ENCODE peak calls at places on chromosomes 11 and 22, in eight cellular contexts. One of them, this sample, is unnamed.

GRCh38 chr22:21942407-21942895 is 10.2 kb downstream of the PPM1F start:
- DNase-seq in ovary: peak; percentile 55
- DNase-seq in spleen: peak; percentile 92
- DNase-seq in endodermal cell: no peak
- DNase-seq in tibial artery: peak; percentile 74
- DNase-seq in psoas muscle: peak; percentile 92
- DNase-seq in transverse colon: peak; percentile 52
- DNase-seq in A549: peak; percentile 49
- DNase-seq in this sample: no peak

GRCh38 chr11:113991170-113991569 is 16.3 kb downstream of the HTR3A start:
- DNase-seq in ovary: no peak
- DNase-seq in endodermal cell: peak; percentile 92
- DNase-seq in transverse colon: no peak
- DNase-seq in tibial artery: no peak
- DNase-seq in psoas muscle: no peak
- DNase-seq in A549: no peak
- DNase-seq in spleen: no peak
- DNase-seq in this sample: no peak

GRCh38 chr22:29979645-29980303 is 96.8 kb downstream of the MTMR3 start:
- DNase-seq in ovary: no peak
- DNase-seq in psoas muscle: no peak
- DNase-seq in endodermal cell: no peak
- DNase-seq in A549: no peak
- DNase-seq in tibial artery: no peak
- DNase-seq in transverse colon: no peak
- DNase-seq in spleen: no peak
- DNase-seq in this sample: no peak

GRCh38 chr11:83720675-83721074 is 434.5 kb upstream of the CCDC90B start:
- DNase-seq in ovary: no peak
- DNase-seq in transverse colon: no peak
- DNase-seq in A549: no peak
- DNase-seq in tibial artery: no peak
- DNase-seq in endodermal cell: peak; percentile 73
- DNase-seq in spleen: no peak
- DNase-seq in psoas muscle: no peak
- DNase-seq in this sample: no peak

GRCh38 chr11:8298801-8299786 is 35.4 kb upstream of the LMO1 start:
- DNase-seq in transverse colon: no peak
- DNase-seq in A549: no peak
- DNase-seq in spleen: peak; percentile 54
- DNase-seq in ovary: no peak
- DNase-seq in tibial artery: no peak
- DNase-seq in endodermal cell: peak; percentile 31
- DNase-seq in psoas muscle: no peak
- DNase-seq in this sample: no peak

GRCh38 chr11:117181586-117182550 is 3.3 kb downstream of the SIDT2 start:
- DNase-seq in spleen: no peak
- DNase-seq in tibial artery: no peak
- DNase-seq in psoas muscle: peak; percentile 24
- DNase-seq in endodermal cell: no peak
- DNase-seq in A549: no peak
- DNase-seq in transverse colon: no peak
- DNase-seq in ovary: no peak
- DNase-seq in this sample: no peak

GRCh38 chr11:1022908-1023810 is 13.4 kb downstream of the MUC6 start:
- DNase-seq in tibial artery: no peak
- DNase-seq in A549: no peak
- DNase-seq in ovary: no peak
- DNase-seq in spleen: no peak
- DNase-seq in endodermal cell: no peak
- DNase-seq in psoas muscle: no peak
- DNase-seq in transverse colon: no peak
- DNase-seq in this sample: no peak

GRCh38 chr11:74739546-74740270 is 8.5 kb upstream of the CHRDL2 start:
- DNase-seq in psoas muscle: peak; percentile 69
- DNase-seq in spleen: no peak
- DNase-seq in ovary: no peak
- DNase-seq in A549: peak; percentile 74
- DNase-seq in endodermal cell: peak; percentile 84
- DNase-seq in transverse colon: peak; percentile 45
- DNase-seq in tibial artery: peak; percentile 44
- DNase-seq in this sample: peak; percentile 20

GRCh38 chr11:31813242-31813960 is 2.3 kb upstream of the PAX6 start:
- DNase-seq in endodermal cell: peak; percentile 63
- DNase-seq in spleen: no peak
- DNase-seq in psoas muscle: no peak
- DNase-seq in transverse colon: no peak
- DNase-seq in A549: no peak
- DNase-seq in ovary: no peak
- DNase-seq in tibial artery: no peak
- DNase-seq in this sample: no peak

GRCh38 chr11:13183094-13183825 is 94.3 kb upstream of the BMAL1 start:
- DNase-seq in spleen: no peak
- DNase-seq in endodermal cell: no peak
- DNase-seq in tibial artery: no peak
- DNase-seq in psoas muscle: no peak
- DNase-seq in ovary: no peak
- DNase-seq in transverse colon: no peak
- DNase-seq in A549: peak; percentile 53
- DNase-seq in this sample: no peak

GRCh38 chr11:117410861-117411725 is 83.4 kb downstream of the CEP164 start:
- DNase-seq in transverse colon: no peak
- DNase-seq in spleen: no peak
- DNase-seq in ovary: no peak
- DNase-seq in psoas muscle: no peak
- DNase-seq in endodermal cell: peak; percentile 71
- DNase-seq in tibial artery: no peak
- DNase-seq in A549: no peak
- DNase-seq in this sample: no peak

GRCh38 chr11:109971184-109971523 is 122.0 kb upstream of the ZC3H12C start:
- DNase-seq in psoas muscle: no peak
- DNase-seq in ovary: no peak
- DNase-seq in transverse colon: no peak
- DNase-seq in spleen: no peak
- DNase-seq in tibial artery: no peak
- DNase-seq in A549: no peak
- DNase-seq in endodermal cell: no peak
- DNase-seq in this sample: no peak

GRCh38 chr11:78910322-78910721 is 335.7 kb upstream of the NARS2 start:
- DNase-seq in psoas muscle: no peak
- DNase-seq in ovary: no peak
- DNase-seq in spleen: no peak
- DNase-seq in endodermal cell: no peak
- DNase-seq in transverse colon: no peak
- DNase-seq in tibial artery: no peak
- DNase-seq in A549: no peak
- DNase-seq in this sample: no peak

GRCh38 chr11:1128333-1129142 is 29.2 kb upstream of the MUC5AC start:
- DNase-seq in spleen: peak; percentile 68
- DNase-seq in psoas muscle: no peak
- DNase-seq in tibial artery: peak; percentile 11
- DNase-seq in ovary: no peak
- DNase-seq in A549: no peak
- DNase-seq in endodermal cell: peak; percentile 36
- DNase-seq in transverse colon: no peak
- DNase-seq in this sample: no peak

GRCh38 chr11:73752216-73752867 is 8.5 kb downstream of the RAB6A start:
- DNase-seq in A549: no peak
- DNase-seq in tibial artery: peak; percentile 21
- DNase-seq in psoas muscle: no peak
- DNase-seq in transverse colon: no peak
- DNase-seq in ovary: peak; percentile 34
- DNase-seq in endodermal cell: no peak
- DNase-seq in spleen: no peak
- DNase-seq in this sample: no peak

GRCh38 chr22:42368379-42369249 is 63.6 kb downstream of the NFAM1 start:
- DNase-seq in transverse colon: peak; percentile 34
- DNase-seq in psoas muscle: no peak
- DNase-seq in ovary: peak; percentile 36
- DNase-seq in tibial artery: no peak
- DNase-seq in spleen: peak; percentile 89
- DNase-seq in endodermal cell: peak; percentile 89
- DNase-seq in A549: no peak
- DNase-seq in this sample: peak; percentile 16

GRCh38 chr11:130403301-130403804 is 25.1 kb downstream of the ADAMTS8 start:
- DNase-seq in A549: no peak
- DNase-seq in psoas muscle: peak; percentile 62
- DNase-seq in ovary: peak; percentile 33
- DNase-seq in tibial artery: peak; percentile 57
- DNase-seq in endodermal cell: peak; percentile 69
- DNase-seq in spleen: no peak
- DNase-seq in transverse colon: peak; percentile 44
- DNase-seq in this sample: no peak

GRCh38 chr11:68255526-68255925 is 16.2 kb downstream of the C11orf24 start:
- DNase-seq in ovary: no peak
- DNase-seq in endodermal cell: no peak
- DNase-seq in tibial artery: no peak
- DNase-seq in psoas muscle: peak; percentile 71
- DNase-seq in transverse colon: no peak
- DNase-seq in spleen: no peak
- DNase-seq in A549: no peak
- DNase-seq in this sample: no peak

GRCh38 chr11:68254421-68254820 is 17.4 kb downstream of the C11orf24 start:
- DNase-seq in tibial artery: no peak
- DNase-seq in A549: no peak
- DNase-seq in psoas muscle: no peak
- DNase-seq in spleen: no peak
- DNase-seq in transverse colon: no peak
- DNase-seq in ovary: no peak
- DNase-seq in endodermal cell: no peak
- DNase-seq in this sample: no peak

GRCh38 chr11:68257477-68258362 is 14.1 kb downstream of the C11orf24 start:
- DNase-seq in ovary: peak; percentile 99
- DNase-seq in spleen: peak; percentile 99
- DNase-seq in transverse colon: peak; percentile 97
- DNase-seq in endodermal cell: peak; percentile 99
- DNase-seq in tibial artery: peak; percentile 95
- DNase-seq in A549: peak; percentile 92
- DNase-seq in psoas muscle: peak; percentile 98
- DNase-seq in this sample: peak; percentile 88

GRCh38 chr11:68258363-68258765 is 13.4 kb downstream of the C11orf24 start:
- DNase-seq in tibial artery: no peak
- DNase-seq in endodermal cell: no peak
- DNase-seq in psoas muscle: no peak
- DNase-seq in transverse colon: no peak
- DNase-seq in ovary: no peak
- DNase-seq in spleen: no peak
- DNase-seq in A549: no peak
- DNase-seq in this sample: no peak

DNA sequence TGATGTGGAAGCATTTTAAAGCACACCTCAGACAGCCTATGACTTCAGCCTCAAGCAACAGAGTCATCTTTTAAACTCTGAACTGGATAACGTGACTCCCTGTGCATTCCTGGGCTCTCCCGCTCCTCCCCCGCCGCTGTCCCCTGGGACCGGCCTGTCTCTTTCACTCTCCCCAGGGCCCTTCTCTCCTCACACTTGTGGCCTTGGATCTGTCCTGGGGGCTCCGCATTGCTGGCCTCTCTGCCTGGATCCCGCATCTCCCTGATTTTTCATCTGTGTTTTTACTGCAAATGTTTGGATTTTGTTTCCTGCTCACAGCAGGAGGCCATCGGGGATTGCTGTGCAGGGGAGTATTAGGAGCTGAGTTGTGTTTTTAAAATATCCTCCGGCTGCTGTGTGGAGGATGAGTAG is 15.4 kb downstream of the C11orf24 start:
- DNase-seq in spleen: no peak
- DNase-seq in transverse colon: no peak
- DNase-seq in A549: no peak
- DNase-seq in endodermal cell: no peak
- DNase-seq in psoas muscle: no peak
- DNase-seq in ovary: peak; percentile 63
- DNase-seq in tibial artery: no peak
- DNase-seq in this sample: no peak
- H3K27ac ChIP-seq in spleen: peak overlapping the region; percentile 36
- H3K27ac ChIP-seq in transverse colon: no peak overlapping the region
- H3K27ac ChIP-seq in A549: peak overlapping the region; percentile 51
- H3K27ac ChIP-seq in endodermal cell: no peak overlapping the region
- H3K27ac ChIP-seq in psoas muscle: no peak overlapping the region
- H3K27ac ChIP-seq in ovary: peak overlapping the region; percentile 73
- H3K27ac ChIP-seq in tibial artery: no peak overlapping the region
- H3K27ac ChIP-seq in this sample: no peak overlapping the region

DNA sequence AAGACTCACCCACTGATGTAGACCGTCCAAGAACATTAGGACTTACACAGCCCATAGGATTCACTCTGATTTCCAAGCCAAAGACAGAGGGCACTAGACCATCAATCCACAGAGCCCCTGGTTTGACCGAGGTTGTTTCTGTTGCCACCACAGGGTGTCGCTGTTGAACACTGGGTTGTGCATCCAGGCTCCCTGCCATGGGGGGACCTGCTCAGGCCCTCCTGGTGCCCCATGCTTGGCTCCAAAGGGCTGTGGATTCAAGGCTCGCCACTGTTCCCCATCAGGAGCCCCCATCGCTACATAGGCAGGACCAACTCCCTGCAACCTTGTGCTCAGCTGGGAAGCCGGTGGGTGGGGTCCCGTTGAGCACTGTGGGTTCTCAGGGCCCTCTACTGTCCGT is 128.0 kb upstream of the ANO1 start:
- DNase-seq in ovary: no peak
- DNase-seq in endodermal cell: peak; percentile 94
- DNase-seq in psoas muscle: peak; percentile 30
- DNase-seq in transverse colon: peak; percentile 18
- DNase-seq in tibial artery: no peak
- DNase-seq in A549: peak; percentile 68
- DNase-seq in spleen: peak; percentile 24
- DNase-seq in this sample: no peak
- TF ChIP-seq CTCF in ovary: no peak
- TF ChIP-seq CTCF in endodermal cell: peak; percentile 99
- TF ChIP-seq CTCF in psoas muscle: peak; percentile 16
- TF ChIP-seq CTCF in transverse colon: peak; percentile 42
- TF ChIP-seq CTCF in tibial artery: peak; percentile 34
- TF ChIP-seq CTCF in A549: peak; percentile 38
- TF ChIP-seq CTCF in spleen: peak; percentile 26
- TF ChIP-seq CTCF in this sample: no peak

GRCh38 chr11:48210052-48210451 is 6.6 kb upstream of the OR4B1 start:
- DNase-seq in ovary: no peak
- DNase-seq in A549: peak; percentile 32
- DNase-seq in tibial artery: no peak
- DNase-seq in psoas muscle: no peak
- DNase-seq in endodermal cell: peak; percentile 78
- DNase-seq in transverse colon: no peak
- DNase-seq in spleen: no peak
- DNase-seq in this sample: no peak
- H3K9me3 ChIP-seq in ovary: no peaks in the 10 kb centered on the region
- H3K9me3 ChIP-seq in A549: no peaks in the 10 kb centered on the region
- H3K9me3 ChIP-seq in tibial artery: no peaks in the 10 kb centered on the region
- H3K9me3 ChIP-seq in psoas muscle: no peaks in the 10 kb centered on the region
- H3K9me3 ChIP-seq in endodermal cell: peaks cover 40% of the 10 kb centered on the region
- H3K9me3 ChIP-seq in transverse colon: no peaks in the 10 kb centered on the region
- H3K9me3 ChIP-seq in spleen: no peaks in the 10 kb centered on the region
- H3K9me3 ChIP-seq in this sample: no peaks in the 10 kb centered on the region

GRCh38 chr11:64238999-64239398 is 1.9 kb upstream of the FKBP2 start:
- DNase-seq in ovary: peak; percentile 26
- DNase-seq in A549: no peak
- DNase-seq in spleen: no peak
- DNase-seq in transverse colon: no peak
- DNase-seq in psoas muscle: no peak
- DNase-seq in endodermal cell: no peak
- DNase-seq in tibial artery: no peak
- DNase-seq in this sample: no peak
- H3K27ac ChIP-seq in ovary: no peak overlapping the region
- H3K27ac ChIP-seq in A549: no peak overlapping the region
- H3K27ac ChIP-seq in spleen: peak overlapping the region; percentile 100
- H3K27ac ChIP-seq in transverse colon: peak overlapping the region; percentile 100
- H3K27ac ChIP-seq in psoas muscle: peak overlapping the region; percentile 99
- H3K27ac ChIP-seq in endodermal cell: no peak overlapping the region
- H3K27ac ChIP-seq in tibial artery: no peak overlapping the region
- H3K27ac ChIP-seq in this sample: peak overlapping the region; percentile 29